ENCODE peak calls at places on chromosome 21, in four cellular contexts. Y, F, P and B are unnamed samples.

GRCh38 chr21:30981403-30981802 is 56.9 kb downstream of the KRTAP19-8 start:
- DNase-seq in F (no peak), Y (no peak), P (no peak), B (no peak)

GRCh38 chr21:42212261-42212660 is 6.7 kb upstream of the ABCG1 start:
- DNase-seq in P (no peak), F (no peak), Y (no peak), B (no peak)

GRCh38 chr21:38080888-38081287 is 164.6 kb upstream of the KCNJ6 start:
- DNase-seq in P (no peak), Y (no peak), F (no peak), B (no peak)

GRCh38 chr21:33325222-33326067 is 675 bp downstream of the IFNAR1 start:
- DNase-seq in F (peak; percentile 48), Y (peak; percentile 41), P (peak; percentile 50), B (peak; percentile 69)

GRCh38 chr21:26945916-26946315 is 21.0 kb downstream of the ADAMTS5 start:
- DNase-seq in Y (no peak), F (no peak), P (no peak), B (no peak)

GRCh38 chr21:37866027-37866426 is 50.2 kb downstream of the KCNJ6 start:
- DNase-seq in F (no peak), Y (no peak), P (no peak), B (no peak)

GRCh38 chr21:34342476-34342875 is 21.3 kb upstream of the KCNE2 start:
- DNase-seq in F (no peak), P (no peak), Y (no peak), B (no peak)

GRCh38 chr21:35138665-35139381 is 89.7 kb upstream of the RUNX1 start:
- DNase-seq in Y (peak; percentile 52), P (peak; percentile 88), F (no peak), B (peak; percentile 94)

GRCh38 chr21:46634427-46634826 is 1.0 kb upstream of the PRMT2 start:
- DNase-seq in Y (no peak), F (no peak), P (no peak), B (no peak)

GRCh38 chr21:42393443-42393950 is 2.4 kb downstream of the TMPRSS3 start:
- DNase-seq in F (no peak), P (no peak), Y (no peak), B (no peak)

GRCh38 chr21:27250386-27250785 is 283.5 kb upstream of the ADAMTS5 start:
- DNase-seq in F (no peak), Y (no peak), P (no peak), B (no peak)

GRCh38 chr21:34812510-34813265 is 143.9 kb downstream of the CLIC6 start:
- DNase-seq in P (peak; percentile 63), F (peak; percentile 68), Y (no peak), B (no peak)

GRCh38 chr21:29077651-29078090 is 4.2 kb upstream of the CCT8 start:
- DNase-seq in F (no peak), Y (no peak), P (no peak), B (no peak)

GRCh38 chr21:33395866-33396265 is 7.3 kb upstream of the IFNGR2 start:
- DNase-seq in P (peak; percentile 90), Y (no peak), F (no peak), B (no peak)

GRCh38 chr21:42012344-42012743 is 2.2 kb upstream of the ZBTB21 start:
- DNase-seq in Y (no peak), P (no peak), F (no peak), B (no peak)

GRCh38 chr21:36587388-36587787 is 107.5 kb upstream of the CLDN14 start:
- DNase-seq in Y (no peak), P (no peak), F (no peak), B (no peak)

GRCh38 chr21:17668479-17668878 is 55.8 kb upstream of the BTG3 start:
- DNase-seq in P (no peak), F (no peak), Y (no peak), B (no peak)

GRCh38 chr21:44988607-44989537 is 49.0 kb downstream of the SLX9 start:
- DNase-seq in P (no peak), F (no peak), Y (no peak), B (no peak)

GRCh38 chr21:39564200-39564599 is 48.5 kb upstream of the B3GALT5 start:
- DNase-seq in Y (no peak), F (no peak), P (no peak), B (no peak)

GRCh38 chr21:34282223-34282622 is 81.6 kb upstream of the KCNE2 start:
- DNase-seq in F (no peak), P (no peak), Y (no peak), B (no peak)

GRCh38 chr21:38574895-38575294 is 76.6 kb upstream of the ERG start:
- DNase-seq in F (no peak), P (no peak), Y (no peak), B (no peak)

GRCh38 chr21:25911730-25912401 is 177.1 kb downstream of the GABPA start:
- DNase-seq in Y (no peak), F (no peak), P (no peak), B (no peak)

GRCh38 chr21:44865561-44866280 is 7.8 kb downstream of the PTTG1IP start:
- DNase-seq in P (no peak), F (no peak), Y (no peak), B (peak; percentile 75)

GRCh38 chr21:42336065-42336464 is 14.7 kb downstream of the TFF2 start:
- DNase-seq in P (peak; percentile 76), F (no peak), Y (no peak), B (no peak)

GRCh38 chr21:29513535-29513934 is 214.8 kb downstream of the BACH1 start:
- DNase-seq in Y (no peak), F (no peak), P (no peak), B (no peak)